ENCODE peak calls at places on chromosomes 6 and 20, in ten cellular contexts. V, D, N, W, X, R, Q, L, C and B are unnamed samples.

GRCh38 chr20:44979090-44979621 is 12.8 kb downstream of the STK4 start:
- DNase-seq in D (no peak), R (no peak), X (no peak), L (peak), C (no peak), Q (no peak), N (no peak), W (peak), V (no peak), B (peak)

GRCh38 chr6:63425493-63425892 is 105.7 kb upstream of the LGSN start:
- DNase-seq in N (no peak), L (no peak), W (no peak), V (no peak), D (no peak), X (no peak), Q (no peak), R (no peak), C (no peak), B (no peak)

GRCh38 chr6:121868191-121868590 is 432.7 kb downstream of the GJA1 start:
- DNase-seq in W (no peak), Q (no peak), V (no peak), D (no peak), L (peak), X (no peak), R (no peak), N (no peak), C (no peak), B (no peak)

GRCh38 chr6:44256291-44257006 is 879 bp downstream of the SLC35B2 start:
- DNase-seq in V (no peak), Q (no peak), L (no peak), W (no peak), D (no peak), X (no peak), N (no peak), C (no peak), R (no peak), B (no peak)

GRCh38 chr6:125739364-125739763 is 10.1 kb upstream of the HEY2 start:
- DNase-seq in X (no peak), N (no peak), L (no peak), C (no peak), D (no peak), W (no peak), V (no peak), Q (no peak), R (no peak), B (no peak)

GRCh38 chr6:130775421-130776012 is 51.7 kb upstream of the SMLR1 start:
- DNase-seq in C (no peak), R (no peak), N (no peak), W (no peak), V (no peak), D (no peak), L (peak), Q (no peak), X (no peak), B (no peak)

GRCh38 chr20:13008761-13009681 is at the start of gene SPTLC3:
- DNase-seq in R (no peak), C (peak), W (peak), V (peak), N (no peak), D (no peak), X (peak), Q (no peak), L (peak), B (peak)

GRCh38 chr20:11849270-11849920 is 68.3 kb upstream of the BTBD3 start:
- DNase-seq in L (no peak), N (no peak), C (no peak), Q (no peak), D (no peak), R (peak), W (no peak), V (no peak), X (peak), B (peak)

GRCh38 chr20:36569847-36570429 is 3.5 kb upstream of the TGIF2 start:
- DNase-seq in D (no peak), R (no peak), L (peak), Q (no peak), W (no peak), V (no peak), C (no peak), N (no peak), X (no peak), B (peak)

GRCh38 chr6:85428486-85428885 is 21.4 kb upstream of the NT5E start:
- DNase-seq in D (no peak), W (no peak), N (no peak), R (no peak), V (no peak), L (no peak), C (no peak), Q (no peak), X (no peak), B (no peak)

GRCh38 chr6:37663016-37663810 is 34.5 kb downstream of the MDGA1 start:
- DNase-seq in V (no peak), Q (no peak), L (peak), N (no peak), X (no peak), R (no peak), W (no peak), C (no peak), D (no peak), B (peak)

GRCh38 chr6:37868447-37868825 is 48.9 kb downstream of the ZFAND3 start:
- DNase-seq in N (no peak), R (no peak), D (no peak), C (no peak), L (peak), Q (no peak), V (no peak), X (no peak), W (peak), B (peak)

GRCh38 chr6:157001716-157002115 is 224.5 kb downstream of the ARID1B start:
- DNase-seq in V (no peak), N (no peak), L (no peak), W (no peak), R (no peak), D (no peak), X (no peak), Q (no peak), C (no peak), B (no peak)

GRCh38 chr20:11153819-11154218 is 480.0 kb upstream of the JAG1 start:
- DNase-seq in R (no peak), N (no peak), L (peak), C (no peak), Q (no peak), D (no peak), W (no peak), V (no peak), X (no peak), B (peak)

GRCh38 chr6:136611133-136611532 is 60.9 kb upstream of the MAP7 start:
- DNase-seq in W (no peak), C (no peak), N (no peak), L (no peak), X (no peak), V (no peak), R (no peak), Q (no peak), D (no peak), B (no peak)

GRCh38 chr6:117592983-117593759 is 9.1 kb downstream of the GOPC start:
- DNase-seq in Q (no peak), V (no peak), W (peak), L (no peak), D (no peak), X (no peak), R (no peak), N (no peak), C (no peak), B (no peak)

GRCh38 chr6:167665698-167666380 is 160.9 kb upstream of the AFDN start:
- DNase-seq in N (no peak), W (no peak), X (no peak), V (no peak), D (no peak), R (no peak), L (no peak), C (no peak), Q (no peak), B (no peak)

GRCh38 chr20:24502184-24502583 is 32.8 kb downstream of the SYNDIG1 start:
- DNase-seq in V (peak), N (no peak), L (peak), D (no peak), Q (peak), R (no peak), W (peak), C (no peak), X (no peak), B (peak)

GRCh38 chr6:29762781-29763214 is 39.6 kb downstream of the HLA-F start:
- DNase-seq in D (peak), Q (no peak), N (no peak), V (no peak), W (peak), X (no peak), L (no peak), C (peak), R (no peak), B (no peak)

GRCh38 chr6:128507337-128508310 is 12.8 kb downstream of the PTPRK start:
- DNase-seq in C (no peak), R (no peak), Q (no peak), V (no peak), W (peak), X (no peak), N (no peak), D (no peak), L (peak), B (peak)